ENCODE peak calls at places on chromosomes 13 and 19, in six cellular contexts. One of them, this sample, is unnamed.

GRCh38 chr13:92259523-92259922 is 861.1 kb downstream of the GPC5 start:
- DNase-seq in endothelial cell of umbilical vein: no peak
- DNase-seq in left ventricle myocardium inferior: no peak
- DNase-seq in IMR-90: no peak
- DNase-seq in SK-N-SH: no peak
- DNase-seq in neural crest cell: no peak
- DNase-seq in this sample: no peak

GRCh38 chr19:18865973-18866799 is 29.8 kb downstream of the CERS1 start:
- DNase-seq in endothelial cell of umbilical vein: peak
- DNase-seq in left ventricle myocardium inferior: peak
- DNase-seq in IMR-90: peak
- DNase-seq in SK-N-SH: peak
- DNase-seq in neural crest cell: peak
- DNase-seq in this sample: peak

GRCh38 chr19:43519436-43520088 is 7.4 kb downstream of the ETHE1 start:
- DNase-seq in endothelial cell of umbilical vein: peak
- DNase-seq in left ventricle myocardium inferior: peak
- DNase-seq in IMR-90: peak
- DNase-seq in SK-N-SH: peak
- DNase-seq in neural crest cell: peak
- DNase-seq in this sample: peak

GRCh38 chr13:74021507-74021906 is 112.7 kb downstream of the KLF12 start:
- DNase-seq in endothelial cell of umbilical vein: no peak
- DNase-seq in left ventricle myocardium inferior: no peak
- DNase-seq in IMR-90: no peak
- DNase-seq in SK-N-SH: no peak
- DNase-seq in neural crest cell: no peak
- DNase-seq in this sample: no peak

GRCh38 chr19:38497907-38498306 is 64.4 kb downstream of the RYR1 start:
- DNase-seq in endothelial cell of umbilical vein: no peak
- DNase-seq in left ventricle myocardium inferior: no peak
- DNase-seq in IMR-90: no peak
- DNase-seq in SK-N-SH: no peak
- DNase-seq in neural crest cell: no peak
- DNase-seq in this sample: no peak

GRCh38 chr19:17370026-17370587 is 7.0 kb downstream of the PLVAP start:
- DNase-seq in endothelial cell of umbilical vein: no peak
- DNase-seq in left ventricle myocardium inferior: no peak
- DNase-seq in IMR-90: peak
- DNase-seq in SK-N-SH: no peak
- DNase-seq in neural crest cell: no peak
- DNase-seq in this sample: no peak

GRCh38 chr13:44465318-44465717 is 91.7 kb downstream of the SERP2 start:
- DNase-seq in endothelial cell of umbilical vein: no peak
- DNase-seq in left ventricle myocardium inferior: no peak
- DNase-seq in IMR-90: peak
- DNase-seq in SK-N-SH: no peak
- DNase-seq in neural crest cell: no peak
- DNase-seq in this sample: no peak

GRCh38 chr13:75372923-75373841 is 108.8 kb downstream of the TBC1D4 start:
- DNase-seq in endothelial cell of umbilical vein: no peak
- DNase-seq in left ventricle myocardium inferior: no peak
- DNase-seq in IMR-90: no peak
- DNase-seq in SK-N-SH: no peak
- DNase-seq in neural crest cell: no peak
- DNase-seq in this sample: no peak

GRCh38 chr19:33697766-33698165 is 76.0 kb downstream of the CHST8 start:
- DNase-seq in endothelial cell of umbilical vein: no peak
- DNase-seq in left ventricle myocardium inferior: no peak
- DNase-seq in IMR-90: no peak
- DNase-seq in SK-N-SH: no peak
- DNase-seq in neural crest cell: no peak
- DNase-seq in this sample: no peak

GRCh38 chr13:97076898-97077297 is 82.6 kb upstream of the OXGR1 start:
- DNase-seq in endothelial cell of umbilical vein: peak
- DNase-seq in left ventricle myocardium inferior: no peak
- DNase-seq in IMR-90: no peak
- DNase-seq in SK-N-SH: no peak
- DNase-seq in neural crest cell: no peak
- DNase-seq in this sample: no peak

GRCh38 chr13:80048802-80049201 is 292.1 kb downstream of the SPRY2 start:
- DNase-seq in endothelial cell of umbilical vein: peak
- DNase-seq in left ventricle myocardium inferior: peak
- DNase-seq in IMR-90: peak
- DNase-seq in SK-N-SH: no peak
- DNase-seq in neural crest cell: peak
- DNase-seq in this sample: peak

GRCh38 chr13:26813626-26814348 is 53.2 kb upstream of the GPR12 start:
- DNase-seq in endothelial cell of umbilical vein: no peak
- DNase-seq in left ventricle myocardium inferior: no peak
- DNase-seq in IMR-90: no peak
- DNase-seq in SK-N-SH: no peak
- DNase-seq in neural crest cell: no peak
- DNase-seq in this sample: no peak

GRCh38 chr13:73879346-73880020 is 254.7 kb downstream of the KLF12 start:
- DNase-seq in endothelial cell of umbilical vein: no peak
- DNase-seq in left ventricle myocardium inferior: no peak
- DNase-seq in IMR-90: peak
- DNase-seq in SK-N-SH: no peak
- DNase-seq in neural crest cell: no peak
- DNase-seq in this sample: no peak

GRCh38 chr13:71525004-71525403 is 342.0 kb downstream of the DACH1 start:
- DNase-seq in endothelial cell of umbilical vein: no peak
- DNase-seq in left ventricle myocardium inferior: no peak
- DNase-seq in IMR-90: no peak
- DNase-seq in SK-N-SH: no peak
- DNase-seq in neural crest cell: no peak
- DNase-seq in this sample: no peak

GRCh38 chr19:2015611-2015950 is at the start of gene BTBD2:
- DNase-seq in endothelial cell of umbilical vein: no peak
- DNase-seq in left ventricle myocardium inferior: no peak
- DNase-seq in IMR-90: peak
- DNase-seq in SK-N-SH: peak
- DNase-seq in neural crest cell: no peak
- DNase-seq in this sample: no peak

GRCh38 chr13:81677857-81678256 is 1336.9 kb upstream of the SPRY2 start:
- DNase-seq in endothelial cell of umbilical vein: no peak
- DNase-seq in left ventricle myocardium inferior: no peak
- DNase-seq in IMR-90: no peak
- DNase-seq in SK-N-SH: no peak
- DNase-seq in neural crest cell: no peak
- DNase-seq in this sample: no peak

GRCh38 chr13:65260938-65261880 is 1968.9 kb downstream of the PCDH9 start:
- DNase-seq in endothelial cell of umbilical vein: peak
- DNase-seq in left ventricle myocardium inferior: no peak
- DNase-seq in IMR-90: no peak
- DNase-seq in SK-N-SH: no peak
- DNase-seq in neural crest cell: no peak
- DNase-seq in this sample: no peak

GRCh38 chr19:41325947-41326706 is 16.2 kb downstream of the CCDC97 start:
- DNase-seq in endothelial cell of umbilical vein: peak
- DNase-seq in left ventricle myocardium inferior: no peak
- DNase-seq in IMR-90: peak
- DNase-seq in SK-N-SH: peak
- DNase-seq in neural crest cell: no peak
- DNase-seq in this sample: no peak

GRCh38 chr19:40689339-40690049 is 957 bp downstream of the NUMBL start:
- DNase-seq in endothelial cell of umbilical vein: peak
- DNase-seq in left ventricle myocardium inferior: peak
- DNase-seq in IMR-90: no peak
- DNase-seq in SK-N-SH: peak
- DNase-seq in neural crest cell: no peak
- DNase-seq in this sample: no peak

GRCh38 chr19:23222998-23223652 is 27.1 kb downstream of the ZNF724 start:
- DNase-seq in endothelial cell of umbilical vein: no peak
- DNase-seq in left ventricle myocardium inferior: no peak
- DNase-seq in IMR-90: no peak
- DNase-seq in SK-N-SH: no peak
- DNase-seq in neural crest cell: no peak
- DNase-seq in this sample: no peak

GRCh38 chr13:29472317-29472961 is 123.0 kb downstream of the SLC7A1 start:
- DNase-seq in endothelial cell of umbilical vein: peak
- DNase-seq in left ventricle myocardium inferior: no peak
- DNase-seq in IMR-90: peak
- DNase-seq in SK-N-SH: peak
- DNase-seq in neural crest cell: peak
- DNase-seq in this sample: no peak

GRCh38 chr19:49791776-49792445 is 21.2 kb downstream of the FUZ start:
- DNase-seq in endothelial cell of umbilical vein: no peak
- DNase-seq in left ventricle myocardium inferior: no peak
- DNase-seq in IMR-90: no peak
- DNase-seq in SK-N-SH: no peak
- DNase-seq in neural crest cell: no peak
- DNase-seq in this sample: no peak

GRCh38 chr19:49790866-49791265 is 22.2 kb downstream of the FUZ start:
- DNase-seq in endothelial cell of umbilical vein: no peak
- DNase-seq in left ventricle myocardium inferior: peak
- DNase-seq in IMR-90: peak
- DNase-seq in SK-N-SH: no peak
- DNase-seq in neural crest cell: no peak
- DNase-seq in this sample: no peak

GRCh38 chr19:49786432-49786831 is 19.6 kb downstream of the AP2A1 start:
- DNase-seq in endothelial cell of umbilical vein: no peak
- DNase-seq in left ventricle myocardium inferior: no peak
- DNase-seq in IMR-90: peak
- DNase-seq in SK-N-SH: no peak
- DNase-seq in neural crest cell: no peak
- DNase-seq in this sample: no peak

GRCh38 chr19:49788857-49789256 is 22.1 kb downstream of the AP2A1 start:
- DNase-seq in endothelial cell of umbilical vein: no peak
- DNase-seq in left ventricle myocardium inferior: no peak
- DNase-seq in IMR-90: no peak
- DNase-seq in SK-N-SH: no peak
- DNase-seq in neural crest cell: no peak
- DNase-seq in this sample: no peak

DNA sequence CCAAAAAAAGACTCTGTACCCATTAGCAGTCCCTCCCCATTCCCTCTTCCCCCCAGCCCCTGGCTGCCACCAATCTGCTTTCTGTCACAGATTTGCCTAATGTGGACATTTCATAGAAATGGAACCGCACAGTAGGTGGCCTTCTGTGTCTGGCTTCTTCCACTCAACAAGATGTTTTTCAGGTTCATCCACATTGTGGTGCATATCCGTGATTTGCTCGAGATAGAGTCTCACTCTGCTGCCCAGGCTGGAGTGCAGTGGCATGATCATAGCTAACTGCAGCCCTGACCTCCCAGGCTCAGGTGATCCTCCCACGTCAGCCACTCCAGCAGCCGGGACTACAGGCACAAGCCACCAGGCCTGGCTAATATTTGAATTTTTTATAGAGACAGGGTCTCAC is 20.9 kb downstream of the AP2A1 start:
- DNase-seq in endothelial cell of umbilical vein: no peak
- DNase-seq in left ventricle myocardium inferior: no peak
- DNase-seq in IMR-90: no peak
- DNase-seq in SK-N-SH: no peak
- DNase-seq in neural crest cell: no peak
- DNase-seq in this sample: no peak
- TF ChIP-seq CTCF in endothelial cell of umbilical vein: no peak
- TF ChIP-seq CTCF in left ventricle myocardium inferior: no peak
- TF ChIP-seq CTCF in IMR-90: no peak
- TF ChIP-seq CTCF in SK-N-SH: no peak
- TF ChIP-seq CTCF in neural crest cell: no peak
- TF ChIP-seq CTCF in this sample: no peak

DNA sequence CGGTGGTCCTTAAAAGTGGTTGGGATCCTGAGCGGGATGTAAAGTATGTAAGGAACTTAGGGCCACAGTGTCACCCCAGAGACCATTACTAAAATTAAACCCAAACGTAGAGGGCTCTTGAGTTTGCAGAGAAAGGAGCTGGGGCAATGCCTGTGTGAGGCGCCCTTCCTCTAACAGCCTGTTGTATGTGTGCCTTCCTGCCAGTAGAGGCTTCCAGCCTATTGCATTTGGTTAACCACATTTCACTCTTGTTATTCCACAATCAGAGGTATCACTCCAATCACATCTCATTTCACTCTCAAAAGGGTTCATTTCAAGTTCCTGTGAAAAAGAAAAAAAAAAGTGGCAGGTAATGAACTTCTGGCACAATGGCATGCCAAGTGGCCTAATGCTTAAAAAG is 29.4 kb downstream of the DIAPH3 start:
- DNase-seq in endothelial cell of umbilical vein: peak
- DNase-seq in left ventricle myocardium inferior: no peak
- DNase-seq in IMR-90: no peak
- DNase-seq in SK-N-SH: no peak
- DNase-seq in neural crest cell: no peak
- DNase-seq in this sample: no peak
- TF ChIP-seq CTCF in endothelial cell of umbilical vein: no peak
- TF ChIP-seq CTCF in left ventricle myocardium inferior: no peak
- TF ChIP-seq CTCF in IMR-90: peak
- TF ChIP-seq CTCF in SK-N-SH: peak
- TF ChIP-seq CTCF in neural crest cell: no peak
- TF ChIP-seq CTCF in this sample: no peak

DNA sequence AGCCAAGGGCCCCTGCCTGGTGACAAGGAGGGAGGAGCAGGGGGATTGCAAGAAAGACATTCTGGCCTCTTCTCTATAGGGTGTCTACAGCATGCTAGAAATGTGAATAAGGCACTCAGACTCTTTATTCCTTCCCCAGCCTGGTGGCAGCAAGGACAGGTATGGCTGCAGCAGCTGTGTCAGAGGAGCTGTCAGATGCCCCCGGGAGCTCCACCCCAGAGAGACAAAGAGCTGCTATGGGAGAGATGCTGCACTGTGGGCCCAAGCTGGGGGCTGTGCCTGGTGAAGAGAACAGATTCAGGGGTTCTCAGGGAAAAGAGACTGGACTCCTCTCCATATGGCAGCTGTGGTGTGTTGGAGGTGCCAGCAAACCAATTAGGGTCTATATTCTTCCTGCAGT is 1063.3 kb downstream of the OLFM4 start:
- DNase-seq in endothelial cell of umbilical vein: no peak
- DNase-seq in left ventricle myocardium inferior: no peak
- DNase-seq in IMR-90: no peak
- DNase-seq in SK-N-SH: no peak
- DNase-seq in neural crest cell: no peak
- DNase-seq in this sample: no peak
- TF ChIP-seq CTCF in endothelial cell of umbilical vein: no peak
- TF ChIP-seq CTCF in left ventricle myocardium inferior: no peak
- TF ChIP-seq CTCF in IMR-90: no peak
- TF ChIP-seq CTCF in SK-N-SH: no peak
- TF ChIP-seq CTCF in neural crest cell: no peak
- TF ChIP-seq CTCF in this sample: no peak

GRCh38 chr19:772730-773436 is 22.0 kb downstream of the MISP start:
- DNase-seq in endothelial cell of umbilical vein: no peak
- DNase-seq in left ventricle myocardium inferior: no peak
- DNase-seq in IMR-90: no peak
- DNase-seq in SK-N-SH: no peak
- DNase-seq in neural crest cell: no peak
- DNase-seq in this sample: no peak

GRCh38 chr19:768424-768823 is 17.5 kb downstream of the MISP start:
- DNase-seq in endothelial cell of umbilical vein: no peak
- DNase-seq in left ventricle myocardium inferior: no peak
- DNase-seq in IMR-90: peak
- DNase-seq in SK-N-SH: no peak
- DNase-seq in neural crest cell: no peak
- DNase-seq in this sample: no peak

GRCh38 chr19:769610-770009 is 18.7 kb downstream of the MISP start:
- DNase-seq in endothelial cell of umbilical vein: no peak
- DNase-seq in left ventricle myocardium inferior: no peak
- DNase-seq in IMR-90: no peak
- DNase-seq in SK-N-SH: no peak
- DNase-seq in neural crest cell: no peak
- DNase-seq in this sample: no peak

GRCh38 chr19:772043-772442 is 21.1 kb downstream of the MISP start:
- DNase-seq in endothelial cell of umbilical vein: no peak
- DNase-seq in left ventricle myocardium inferior: no peak
- DNase-seq in IMR-90: no peak
- DNase-seq in SK-N-SH: no peak
- DNase-seq in neural crest cell: no peak
- DNase-seq in this sample: no peak

GRCh38 chr19:771332-771785 is 20.4 kb downstream of the MISP start:
- DNase-seq in endothelial cell of umbilical vein: peak
- DNase-seq in left ventricle myocardium inferior: no peak
- DNase-seq in IMR-90: peak
- DNase-seq in SK-N-SH: peak
- DNase-seq in neural crest cell: peak
- DNase-seq in this sample: no peak
- TF ChIP-seq CTCF in endothelial cell of umbilical vein: peak
- TF ChIP-seq CTCF in left ventricle myocardium inferior: peak
- TF ChIP-seq CTCF in IMR-90: peak
- TF ChIP-seq CTCF in SK-N-SH: peak
- TF ChIP-seq CTCF in neural crest cell: peak
- TF ChIP-seq CTCF in this sample: no peak

This sample was measured in omental fat pad.